ENCODE peak calls at places on chromosome 6, in nine cellular contexts. P, H, U, W, M, B, T, F and C are unnamed samples.

GRCh38 chr6:72616406-72617015 is 5.4 kb upstream of the KCNQ5 start:
- DNase-seq in P (no peak), H (no peak), U (no peak), W (no peak), M (peak), B (peak), T (no peak), F (no peak), C (no peak)

GRCh38 chr6:90266845-90267621 is 29.6 kb downstream of the BACH2 start:
- DNase-seq in P (no peak), H (no peak), U (no peak), W (no peak), M (no peak), B (no peak), T (no peak), F (no peak), C (no peak)

GRCh38 chr6:114164206-114164605 is 178.6 kb downstream of the HS3ST5 start:
- DNase-seq in P (no peak), H (no peak), U (no peak), W (no peak), M (no peak), B (no peak), T (no peak), F (no peak), C (no peak)

GRCh38 chr6:101090281-101090680 is 209.2 kb upstream of the ASCC3 start:
- DNase-seq in P (no peak), H (no peak), U (no peak), W (no peak), M (no peak), B (no peak), T (no peak), F (no peak), C (no peak)

GRCh38 chr6:135851442-135852271 is at the start of gene PDE7B:
- DNase-seq in P (peak), H (peak), U (peak), W (peak), M (peak), B (peak), T (peak), F (peak), C (peak)

GRCh38 chr6:16576391-16577368 is 184.6 kb downstream of the ATXN1 start:
- DNase-seq in P (no peak), H (no peak), U (no peak), W (no peak), M (no peak), B (no peak), T (no peak), F (no peak), C (no peak)

GRCh38 chr6:119986934-119987549 is 637.5 kb upstream of the MAN1A1 start:
- DNase-seq in P (no peak), H (no peak), U (no peak), W (no peak), M (no peak), B (no peak), T (no peak), F (no peak), C (peak)

GRCh38 chr6:87483929-87484328 is 11.2 kb downstream of the SLC35A1 start:
- DNase-seq in P (no peak), H (no peak), U (no peak), W (no peak), M (peak), B (no peak), T (no peak), F (peak), C (peak)

GRCh38 chr6:107603029-107603428 is 113.1 kb downstream of the SOBP start:
- DNase-seq in P (no peak), H (no peak), U (no peak), W (no peak), M (no peak), B (no peak), T (no peak), F (no peak), C (peak)

GRCh38 chr6:24930386-24930785 is 5.4 kb downstream of the RIPOR2 start:
- DNase-seq in P (no peak), H (peak), U (no peak), W (no peak), M (no peak), B (peak), T (no peak), F (no peak), C (no peak)

GRCh38 chr6:111871725-111872520 is 1.3 kb downstream of the FYN start:
- DNase-seq in P (no peak), H (peak), U (peak), W (no peak), M (no peak), B (peak), T (peak), F (no peak), C (peak)

GRCh38 chr6:43128926-43129325 is 42.1 kb upstream of the SRF start:
- DNase-seq in P (no peak), H (no peak), U (no peak), W (no peak), M (no peak), B (no peak), T (no peak), F (no peak), C (no peak)

GRCh38 chr6:123074616-123075015 is 78.6 kb downstream of the CLVS2 start:
- DNase-seq in P (no peak), H (no peak), U (no peak), W (no peak), M (no peak), B (no peak), T (no peak), F (no peak), C (no peak)

GRCh38 chr6:153976921-153977693 is 61.9 kb upstream of the OPRM1 start:
- DNase-seq in P (no peak), H (no peak), U (no peak), W (peak), M (no peak), B (no peak), T (no peak), F (peak), C (no peak)

GRCh38 chr6:152916035-152916434 is 66.8 kb downstream of the FBXO5 start:
- DNase-seq in P (no peak), H (no peak), U (no peak), W (no peak), M (no peak), B (no peak), T (no peak), F (no peak), C (no peak)

GRCh38 chr6:144559865-144560603 is 274.9 kb downstream of the UTRN start:
- DNase-seq in P (no peak), H (no peak), U (no peak), W (no peak), M (no peak), B (peak), T (no peak), F (no peak), C (no peak)

GRCh38 chr6:3053231-3053508 is 15.1 kb upstream of the RIPK1 start:
- DNase-seq in P (no peak), H (no peak), U (no peak), W (no peak), M (no peak), B (no peak), T (no peak), F (no peak), C (no peak)

GRCh38 chr6:100412872-100413271 is 51.8 kb downstream of the SIM1 start:
- DNase-seq in P (no peak), H (no peak), U (no peak), W (no peak), M (no peak), B (no peak), T (no peak), F (no peak), C (no peak)

GRCh38 chr6:99349620-99350141 is at the start of gene FAXC:
- DNase-seq in P (peak), H (peak), U (no peak), W (peak), M (no peak), B (peak), T (peak), F (peak), C (peak)

GRCh38 chr6:121573466-121573865 is 138.0 kb downstream of the GJA1 start:
- DNase-seq in P (no peak), H (no peak), U (no peak), W (no peak), M (no peak), B (peak), T (no peak), F (no peak), C (no peak)

GRCh38 chr6:42020967-42021366 is 29.4 kb upstream of the TAF8 start:
- DNase-seq in P (no peak), H (no peak), U (no peak), W (no peak), M (no peak), B (no peak), T (no peak), F (no peak), C (no peak)

GRCh38 chr6:148037496-148037895 is 305.1 kb upstream of the SASH1 start:
- DNase-seq in P (no peak), H (no peak), U (no peak), W (no peak), M (no peak), B (no peak), T (no peak), F (no peak), C (no peak)

GRCh38 chr6:100281471-100281878 is 183.2 kb downstream of the SIM1 start:
- DNase-seq in P (no peak), H (no peak), U (no peak), W (no peak), M (no peak), B (no peak), T (no peak), F (no peak), C (peak)

GRCh38 chr6:48032156-48032555 is 78.8 kb downstream of the PTCHD4 start:
- DNase-seq in P (no peak), H (no peak), U (no peak), W (no peak), M (no peak), B (peak), T (no peak), F (peak), C (no peak)

DNA sequence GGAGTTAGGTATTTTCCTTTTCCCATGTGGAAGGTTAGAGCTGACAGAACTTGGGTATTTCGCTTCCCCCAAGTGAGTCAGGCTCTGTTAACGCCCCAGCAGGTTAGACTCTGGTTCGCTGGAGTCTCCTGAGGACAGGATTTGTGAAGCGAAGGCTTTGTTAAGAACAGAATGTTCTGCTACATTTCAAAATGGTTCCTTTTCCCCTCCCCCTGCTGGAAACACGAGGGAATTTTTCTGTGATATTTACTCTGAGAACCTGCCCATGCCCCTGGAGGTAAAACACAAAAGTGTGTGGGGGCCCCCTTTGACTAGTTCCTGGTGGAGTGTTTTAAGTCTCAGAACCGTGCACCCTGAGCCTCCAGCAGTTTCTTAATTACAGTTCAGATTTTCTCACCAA is 731.4 kb upstream of the CITED2 start:
- DNase-seq in P (no peak), H (peak), U (no peak), W (no peak), M (no peak), B (no peak), T (peak), F (peak), C (peak)
- TF ChIP-seq CTCF in P (no peak), H (no peak), U (no peak), W (no peak), M (no peak), B (no peak), T (no peak), F (no peak), C (peak)

DNA sequence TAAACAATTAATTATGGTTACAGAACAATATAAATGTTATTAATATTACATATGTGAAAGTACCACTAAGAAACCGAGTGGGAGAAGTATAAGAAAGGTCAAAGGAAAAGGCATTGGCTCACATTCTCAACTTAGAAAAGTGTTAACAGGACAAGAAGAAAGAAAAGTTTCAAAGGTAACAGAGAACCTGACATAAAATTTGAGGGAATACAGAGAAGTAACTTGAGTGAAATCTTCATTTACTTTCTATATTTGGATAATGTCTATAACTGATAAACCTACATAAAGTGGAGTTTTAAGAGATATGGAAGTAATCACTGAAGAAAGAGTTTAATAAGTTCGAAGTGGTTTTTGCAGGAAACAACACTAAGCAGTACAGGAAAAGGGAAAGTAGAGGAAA is 30.1 kb downstream of the REPS1 start:
- DNase-seq in P (no peak), H (no peak), U (no peak), W (no peak), M (no peak), B (peak), T (no peak), F (no peak), C (no peak)
- H3K27ac ChIP-seq in P (peak), H (peak), U (no peak), W (no peak), M (peak), B (no peak), T (no peak), F (no peak), C (no peak)

GRCh38 chr6:34200340-34200971 is 36.2 kb upstream of the HMGA1 start:
- DNase-seq in P (no peak), H (no peak), U (no peak), W (no peak), M (no peak), B (no peak), T (no peak), F (no peak), C (peak)

GRCh38 chr6:34205466-34205865 is 31.2 kb upstream of the HMGA1 start:
- DNase-seq in P (no peak), H (no peak), U (no peak), W (no peak), M (no peak), B (no peak), T (no peak), F (peak), C (peak)

GRCh38 chr6:34204693-34205092 is 32.0 kb upstream of the HMGA1 start:
- DNase-seq in P (no peak), H (no peak), U (no peak), W (no peak), M (no peak), B (no peak), T (no peak), F (no peak), C (no peak)

GRCh38 chr6:34202329-34203201 is 34.1 kb upstream of the HMGA1 start:
- DNase-seq in P (no peak), H (no peak), U (no peak), W (no peak), M (no peak), B (no peak), T (no peak), F (no peak), C (peak)

DNA sequence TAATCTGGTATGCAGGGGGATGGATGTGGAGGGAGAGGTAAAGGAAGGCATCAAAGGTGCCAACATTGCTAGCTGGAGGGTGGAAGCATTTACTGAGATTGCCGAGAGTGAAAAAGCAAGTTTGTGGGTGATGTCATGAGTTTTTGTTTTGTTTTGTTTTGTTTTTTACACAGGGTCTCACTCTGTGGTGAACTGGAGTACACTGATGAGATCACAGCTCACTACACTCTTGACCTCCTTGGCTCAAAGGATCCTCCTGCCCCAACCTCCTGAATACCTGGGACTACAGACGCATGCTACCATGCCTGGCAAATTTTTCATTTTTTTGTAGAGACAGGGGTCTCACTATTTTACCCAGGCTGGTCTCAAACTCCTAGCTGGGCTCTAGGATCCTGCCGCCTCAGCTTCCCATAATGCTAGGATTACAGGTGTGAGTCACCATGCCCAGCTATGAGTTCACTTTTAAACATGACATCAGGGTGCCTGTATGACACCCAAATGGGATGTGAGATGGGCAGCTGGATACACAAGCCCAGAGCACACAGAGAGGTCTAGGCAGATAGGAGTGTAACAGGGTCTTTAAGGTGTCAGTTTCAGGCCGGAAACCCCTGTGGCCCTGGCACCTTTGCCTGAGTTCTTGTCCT is 35.1 kb upstream of the HMGA1 start:
- DNase-seq in P (no peak), H (no peak), U (no peak), W (no peak), M (no peak), B (no peak), T (no peak), F (no peak), C (no peak)
- TF ChIP-seq CTCF in P (no peak), H (no peak), U (no peak), W (no peak), M (no peak), B (no peak), T (no peak), F (no peak), C (no peak)

GRCh38 chr6:167963589-167964057 is 33.8 kb upstream of the KIF25 start:
- DNase-seq in P (no peak), H (no peak), U (no peak), W (no peak), M (no peak), B (no peak), T (no peak), F (no peak), C (no peak)
- H3K27ac ChIP-seq in P (no peak), H (no peak), U (no peak), W (no peak), M (no peak), B (no peak), T (peak), F (no peak), C (no peak)

GRCh38 chr6:140437619-140438345 is 1063.3 kb upstream of the CITED2 start:
- DNase-seq in P (no peak), H (no peak), U (no peak), W (no peak), M (no peak), B (no peak), T (no peak), F (peak), C (no peak)
- TF ChIP-seq CTCF in P (no peak), H (no peak), U (no peak), W (no peak), M (no peak), B (no peak), T (no peak), F (no peak), C (no peak)

GRCh38 chr6:10687582-10687981 is 6.8 kb downstream of the C6orf52 start:
- DNase-seq in P (no peak), H (no peak), U (no peak), W (no peak), M (no peak), B (no peak), T (no peak), F (no peak), C (peak)

GRCh38 chr6:10694302-10695085 is at the start of the genes C6orf52 and PAK1IP1:
- DNase-seq in P (peak), H (peak), U (peak), W (peak), M (peak), B (peak), T (peak), F (peak), C (peak)

GRCh38 chr6:10692965-10693538 is 1.4 kb downstream of the C6orf52 start:
- DNase-seq in P (no peak), H (no peak), U (no peak), W (no peak), M (no peak), B (no peak), T (no peak), F (no peak), C (peak)

GRCh38 chr6:10686901-10687300 is 7.5 kb downstream of the C6orf52 start:
- DNase-seq in P (no peak), H (no peak), U (no peak), W (no peak), M (no peak), B (no peak), T (no peak), F (no peak), C (no peak)

GRCh38 chr6:10690651-10691445 is 3.6 kb downstream of the C6orf52 start:
- DNase-seq in P (no peak), H (no peak), U (no peak), W (no peak), M (peak), B (no peak), T (no peak), F (no peak), C (no peak)
- H3K27ac ChIP-seq in P (peak), H (no peak), U (no peak), W (peak), M (peak), B (no peak), T (no peak), F (no peak), C (no peak)

GRCh38 chr6:136890986-136891385 is 31.1 kb upstream of the SLC35D3 start:
- DNase-seq in P (no peak), H (no peak), U (no peak), W (no peak), M (no peak), B (no peak), T (no peak), F (no peak), C (no peak)
- TF ChIP-seq CTCF in P (no peak), H (no peak), U (no peak), W (no peak), M (no peak), B (no peak), T (no peak), F (no peak), C (no peak)

DNA sequence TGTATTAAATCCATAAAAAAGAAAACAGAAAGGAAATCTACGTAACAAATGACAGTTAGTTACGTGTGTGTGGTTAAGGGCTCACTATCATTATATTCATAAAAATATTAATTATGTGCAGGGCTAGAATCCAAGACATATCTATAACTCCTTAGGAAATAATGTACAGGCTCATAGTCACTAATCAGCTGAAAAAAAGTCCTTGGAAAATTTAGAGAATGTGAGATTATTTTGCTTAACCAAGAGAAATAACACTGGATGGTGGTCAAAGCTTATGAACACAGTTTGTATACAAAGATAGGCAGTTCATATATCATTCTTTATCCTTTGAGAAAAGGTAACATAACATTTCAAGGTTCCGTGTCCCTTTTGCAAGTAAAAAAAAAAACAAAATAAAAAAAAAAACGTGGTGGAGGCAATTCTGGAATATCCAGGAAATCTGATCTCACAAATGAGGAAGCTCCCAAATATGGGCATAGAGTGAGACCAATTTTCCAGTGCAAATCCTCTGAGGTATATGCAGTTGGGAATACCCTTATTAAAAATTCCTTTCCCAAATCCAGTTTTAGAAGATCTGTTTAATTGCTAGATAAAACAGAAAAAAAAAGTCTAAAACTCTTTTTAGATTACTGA is 17.9 kb upstream of the TNFAIP3 start:
- DNase-seq in P (no peak), H (no peak), U (no peak), W (no peak), M (no peak), B (no peak), T (no peak), F (no peak), C (no peak)
- H3K27ac ChIP-seq in P (no peak), H (peak), U (no peak), W (no peak), M (no peak), B (no peak), T (no peak), F (no peak), C (no peak)

DNA sequence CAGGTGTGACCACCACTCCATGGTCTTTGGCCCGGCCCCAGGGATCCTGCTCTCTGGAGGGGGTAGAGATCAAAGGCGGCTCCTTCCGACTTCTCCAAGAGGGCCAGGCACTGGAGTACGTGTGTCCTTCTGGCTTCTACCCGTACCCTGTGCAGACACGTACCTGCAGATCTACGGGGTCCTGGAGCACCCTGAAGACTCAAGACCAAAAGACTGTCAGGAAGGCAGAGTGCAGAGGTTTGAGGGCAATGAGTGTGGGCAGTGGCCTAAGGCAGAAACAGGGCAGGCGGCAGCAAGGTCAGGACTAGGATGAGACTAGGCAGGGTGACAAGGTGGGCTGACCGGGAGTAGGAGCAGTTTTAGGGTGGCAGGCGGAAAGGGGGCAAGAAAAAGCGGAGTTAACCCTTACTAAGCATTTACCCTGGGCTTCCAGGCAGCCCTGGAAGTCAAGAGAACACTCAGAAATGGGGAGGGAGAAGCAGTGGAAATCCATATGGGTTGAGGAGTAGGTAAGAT is 533 bp downstream of the CFB start:
- DNase-seq in P (no peak), H (no peak), U (no peak), W (no peak), M (no peak), B (no peak), T (no peak), F (no peak), C (peak)
- TF ChIP-seq CTCF in P (no peak), H (no peak), U (no peak), W (no peak), M (no peak), B (no peak), T (no peak), F (no peak), C (no peak)